ENCODE peak calls at places on chromosomes 1 and 21, in five cellular contexts. S is CD8-positive, alpha-beta T cell; U is adrenal gland; H is heart left ventricle; W is lower lobe of right lung. P is an unnamed sample.

GRCh38 chr1:182181167-182181572 is 119.7 kb upstream of the ZNF648 start:
- DNase-seq in H (no peak), S (no peak), W (no peak), U (no peak), P (no peak)

GRCh38 chr1:63317007-63317813 is 5.2 kb upstream of the FOXD3 start:
- DNase-seq in W (peak; percentile 88), H (peak; percentile 39), S (peak; percentile 41), U (peak; percentile 68), P (no peak)

GRCh38 chr1:230188826-230189225 is 121.8 kb downstream of the GALNT2 start:
- DNase-seq in U (peak; percentile 30), W (no peak), S (no peak), H (no peak), P (no peak)

GRCh38 chr1:84208935-84209334 is 64.9 kb downstream of the PRKACB start:
- DNase-seq in S (no peak), U (no peak), W (no peak), H (no peak), P (no peak)

GRCh38 chr1:103266036-103266435 is 157.7 kb upstream of the COL11A1 start:
- DNase-seq in U (no peak), S (no peak), W (no peak), H (no peak), P (no peak)

GRCh38 chr1:115765091-115765490 is 3.4 kb downstream of the CASQ2 start:
- DNase-seq in S (no peak), H (no peak), U (no peak), W (no peak), P (no peak)

GRCh38 chr1:85019989-85020388 is 23.1 kb upstream of the MCOLN2 start:
- DNase-seq in U (no peak), W (no peak), S (no peak), H (no peak), P (no peak)

GRCh38 chr1:153553691-153554608 is 4.9 kb upstream of the S100A3 start:
- DNase-seq in W (no peak), U (no peak), S (no peak), H (peak; percentile 15), P (peak; percentile 20)

GRCh38 chr1:185249563-185249962 is 67.5 kb downstream of the IVNS1ABP start:
- DNase-seq in S (no peak), W (no peak), H (no peak), U (no peak), P (no peak)

GRCh38 chr1:201267481-201268229 is 15.7 kb upstream of the PKP1 start:
- DNase-seq in S (no peak), H (no peak), W (no peak), U (peak; percentile 18), P (no peak)

GRCh38 chr1:150109567-150109966 is 40.1 kb upstream of the PLEKHO1 start:
- DNase-seq in U (no peak), W (no peak), S (no peak), H (no peak), P (no peak)

GRCh38 chr1:64282353-64282752 is 78.9 kb downstream of the UBE2U start:
- DNase-seq in U (no peak), H (no peak), W (peak; percentile 46), S (no peak), P (no peak)

GRCh38 chr21:41786521-41786987 is 19.7 kb upstream of the RIPK4 start:
- DNase-seq in H (no peak), U (no peak), S (no peak), W (no peak), P (no peak)

GRCh38 chr1:90400121-90400520 is 317.0 kb downstream of the BARHL2 start:
- DNase-seq in W (no peak), H (no peak), S (no peak), U (no peak), P (no peak)

GRCh38 chr1:15816674-15817073 is 9.2 kb upstream of the UQCRHL start:
- DNase-seq in H (no peak), U (no peak), W (no peak), S (no peak), P (no peak)

GRCh38 chr1:145992502-145992936 is 3.9 kb downstream of the TXNIP start:
- DNase-seq in H (no peak), U (peak; percentile 55), W (no peak), S (no peak), P (peak; percentile 20)

GRCh38 chr1:202888204-202888506 is 794 bp downstream of the RABIF start:
- DNase-seq in U (no peak), H (no peak), W (no peak), S (no peak), P (no peak)

GRCh38 chr1:232933026-232933425 is 17.4 kb upstream of the NTPCR start:
- DNase-seq in S (no peak), H (no peak), W (no peak), U (no peak), P (no peak)

GRCh38 chr1:16145030-16145987 is 10.6 kb downstream of the EPHA2 start:
- DNase-seq in H (peak; percentile 90), S (no peak), U (peak; percentile 93), W (peak; percentile 94), P (peak; percentile 75)

GRCh38 chr1:20640183-20640597 is 6.9 kb downstream of the PINK1 start:
- DNase-seq in U (peak; percentile 74), S (peak; percentile 61), H (peak; percentile 36), W (no peak), P (no peak)

GRCh38 chr1:203463469-203464062 is 12.0 kb upstream of the PRELP start:
- DNase-seq in S (no peak), H (no peak), W (no peak), U (no peak), P (peak; percentile 84)

GRCh38 chr21:39681845-39682244 is 63.1 kb upstream of the IGSF5 start:
- DNase-seq in U (no peak), S (no peak), W (no peak), H (no peak), P (no peak)

GRCh38 chr1:241992734-241993133 is 6.2 kb downstream of the MAP1LC3C start:
- DNase-seq in W (no peak), S (no peak), H (no peak), U (no peak), P (no peak)

GRCh38 chr1:13898406-13898805 is 198.4 kb downstream of the PRDM2 start:
- DNase-seq in S (no peak), W (no peak), U (no peak), H (no peak), P (no peak)

GRCh38 chr1:54859687-54860391 is 27.2 kb downstream of the DHCR24 start:
- DNase-seq in H (no peak), U (peak; percentile 48), W (no peak), S (no peak), P (peak; percentile 27)

GRCh38 chr1:211326528-211327340 is at the start of gene TRAF5:
- DNase-seq in U (peak; percentile 63), S (peak; percentile 53), W (peak; percentile 71), H (peak; percentile 61), P (peak; percentile 76)

GRCh38 chr1:240169188-240169587 is 77.5 kb downstream of the FMN2 start:
- DNase-seq in H (no peak), U (no peak), W (no peak), S (no peak), P (no peak)

GRCh38 chr1:86933562-86934377 is 19.3 kb downstream of the HS2ST1 start:
- DNase-seq in H (no peak), U (no peak), S (no peak), W (no peak), P (no peak)

GRCh38 chr1:27052527-27052926 is 39.9 kb upstream of the TENT5B start:
- DNase-seq in S (no peak), W (no peak), U (no peak), H (no peak), P (no peak)
- TF ChIP-seq CTCF in S (no peak), W (no peak), U (no peak), H (no peak), P (no peak)

DNA sequence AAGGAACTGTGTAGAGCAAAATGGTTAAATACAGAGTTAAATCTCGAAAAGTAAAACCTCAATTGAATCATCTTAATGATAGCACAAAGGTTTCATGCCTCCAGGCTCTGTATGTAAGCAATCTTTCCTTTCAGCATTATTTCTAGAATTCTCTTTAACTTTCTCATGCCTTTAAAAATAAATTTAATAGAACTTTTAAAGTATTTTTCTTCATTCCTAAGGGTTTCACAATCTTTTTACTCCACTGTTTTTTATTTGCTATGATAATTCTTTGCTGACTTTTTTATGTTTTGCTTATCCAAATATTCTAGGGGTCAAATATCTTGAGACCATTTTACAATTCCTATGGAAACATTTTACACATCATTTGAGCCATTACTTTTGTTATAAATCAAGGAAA is 288.0 kb downstream of the BACH1 start:
- DNase-seq in W (no peak), U (no peak), H (no peak), S (no peak), P (no peak)
- H3K4me3 ChIP-seq in W (no peak overlapping the region), U (no peak overlapping the region), H (no peak overlapping the region), S (no peak overlapping the region), P (no peak overlapping the region)

GRCh38 chr1:1463312-1463711 is 8.3 kb upstream of the ATAD3B start:
- DNase-seq in U (no peak), S (no peak), H (no peak), W (no peak), P (no peak)

GRCh38 chr1:1462318-1462966 is 9.1 kb upstream of the ATAD3B start:
- DNase-seq in U (no peak), S (no peak), W (peak; percentile 87), H (peak; percentile 59), P (no peak)

GRCh38 chr1:1460540-1461130 is 10.9 kb upstream of the ATAD3B start:
- DNase-seq in S (no peak), H (no peak), W (no peak), U (no peak), P (no peak)

DNA sequence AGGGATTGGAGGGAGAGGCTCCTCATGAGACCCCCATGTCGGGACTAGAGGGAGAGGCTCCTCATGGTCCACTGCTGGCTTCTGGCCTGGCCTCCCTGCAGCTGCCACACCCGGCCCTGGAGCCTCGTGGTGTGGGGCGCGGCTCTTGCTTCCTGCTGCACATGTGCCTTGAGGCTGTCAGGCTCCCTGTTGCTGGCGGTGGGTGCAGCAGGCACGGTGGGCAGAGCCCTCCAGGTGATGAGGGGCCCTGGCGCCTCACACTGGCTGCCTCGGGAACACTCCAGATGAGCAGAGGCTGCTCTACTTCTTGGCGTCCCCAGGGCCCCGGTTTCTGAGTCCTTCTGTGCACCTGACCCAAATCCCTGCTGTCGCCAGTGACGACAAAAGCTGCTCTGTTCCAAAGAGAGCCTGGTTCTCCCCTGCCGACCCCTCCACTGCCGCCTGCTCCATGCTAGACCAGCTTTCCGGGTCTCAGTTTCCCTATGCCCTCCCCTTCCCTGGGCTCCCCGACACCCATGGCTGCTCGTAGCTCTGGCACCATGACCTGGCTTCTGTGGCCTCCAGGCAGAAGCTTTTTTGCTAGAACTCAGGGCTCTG is 9.7 kb upstream of the ATAD3B start:
- DNase-seq in W (no peak), U (no peak), S (no peak), H (no peak), P (no peak)
- TF ChIP-seq CTCF in W (no peak), U (no peak), S (no peak), H (no peak), P (no peak)

DNA sequence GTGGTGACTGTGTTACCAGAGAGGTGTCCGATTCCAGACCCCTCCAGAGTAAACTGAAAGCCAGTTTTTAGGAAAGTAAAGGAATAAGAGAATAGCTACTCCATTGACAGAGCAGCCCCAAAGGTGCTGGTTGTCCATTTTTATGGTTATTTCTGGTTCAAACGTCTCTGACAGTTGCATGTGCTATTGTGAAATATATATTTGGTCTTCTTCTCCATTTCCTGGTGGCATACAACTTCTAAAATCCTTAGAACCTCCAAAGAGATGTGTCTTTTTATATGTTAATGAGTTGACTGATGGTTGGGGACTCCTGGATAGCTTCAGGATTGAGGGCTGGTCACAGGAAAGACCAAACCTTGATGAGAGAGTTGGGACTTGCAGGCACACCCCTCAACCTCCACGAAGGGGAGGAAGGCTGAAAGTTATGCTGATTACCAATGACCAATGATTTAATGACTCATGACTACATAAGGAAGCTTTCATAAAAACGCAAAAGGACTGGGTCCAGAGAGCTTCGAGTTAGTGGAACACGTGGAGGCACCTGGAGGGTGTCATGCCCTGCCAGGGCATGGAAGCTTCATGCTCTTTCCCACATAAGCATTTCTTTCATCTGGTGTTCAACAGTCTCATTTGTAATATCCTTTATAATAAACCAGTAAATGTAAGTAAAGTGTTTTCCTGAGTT is 100.7 kb downstream of the SLC16A1 start:
- DNase-seq in H (no peak), U (no peak), S (no peak), W (no peak), P (no peak)
- H3K4me3 ChIP-seq in H (peak overlapping the region; percentile 45), U (peak overlapping the region; percentile 34), S (no peak overlapping the region), W (no peak overlapping the region), P (no peak overlapping the region)

P was measured in tibial artery.